ENCODE peak calls at places on chromosome 20, in five cellular contexts. J is HuH-7; Y is activated T-cell treated with anti-CD3 and anti-CD28 coated beads, Interleukin-2, amount 50 U/mL, for 1 hour; O is NAMALWA; A is NCI-H446 treated with DMSO at 0.1 percent for 48 hours. R is an unnamed sample.

GRCh38 chr20:53950031-53950430 is 120.4 kb downstream of the BCAS1 start:
- DNase-seq in O (no peak), Y (no peak), J (no peak), A (no peak), R (no peak)

GRCh38 chr20:859661-860294 is 26.3 kb downstream of the FAM110A start:
- DNase-seq in Y (no peak), O (no peak), J (no peak), A (no peak), R (no peak)

GRCh38 chr20:56222945-56223344 is 25.6 kb upstream of the MC3R start:
- DNase-seq in O (no peak), J (no peak), Y (no peak), A (no peak), R (no peak)

GRCh38 chr20:1827974-1828785 is 67.0 kb upstream of the SIRPA start:
- DNase-seq in J (peak), Y (no peak), A (no peak), O (no peak), R (no peak)

GRCh38 chr20:382291-383115 is 1.9 kb downstream of the TRIB3 start:
- DNase-seq in J (no peak), Y (no peak), A (no peak), O (no peak), R (no peak)

GRCh38 chr20:35269055-35269781 is 8.7 kb downstream of the MMP24OS start:
- DNase-seq in Y (peak), O (peak), J (peak), A (no peak), R (peak)

GRCh38 chr20:38805958-38806854 is 709 bp downstream of the PPP1R16B start:
- DNase-seq in A (no peak), O (peak), Y (peak), J (peak), R (peak)

GRCh38 chr20:13105864-13106457 is 97.2 kb downstream of the SPTLC3 start:
- DNase-seq in Y (no peak), A (no peak), O (peak), J (no peak), R (peak)

GRCh38 chr20:56343861-56344381 is 14.9 kb upstream of the FAM210B start:
- DNase-seq in O (no peak), J (peak), Y (peak), A (no peak), R (peak)

GRCh38 chr20:17735206-17735804 is 35.5 kb downstream of the BANF2 start:
- DNase-seq in A (no peak), O (no peak), Y (no peak), J (no peak), R (no peak)

R was measured in HEK293T.